ENCODE peak calls at places on chromosomes 3 and 15, in seven cellular contexts. Y, H, Z, J, B, L and U are unnamed samples.

GRCh38 chr3:143484851-143485512 is 363.3 kb downstream of the SLC9A9 start:
- DNase-seq in L (no peak), Y (peak; percentile 6), B (no peak), H (no peak), J (no peak), Z (no peak), U (peak; percentile 14)

GRCh38 chr15:100879046-100879445 is 585 bp upstream of the ALDH1A3 start:
- DNase-seq in Z (peak; percentile 10), J (no peak), B (no peak), L (no peak), H (no peak), Y (peak; percentile 42), U (peak; percentile 59)

GRCh38 chr3:56190130-56190529 is 278.1 kb downstream of the ERC2 start:
- DNase-seq in L (no peak), Z (no peak), J (no peak), H (no peak), Y (no peak), B (no peak), U (no peak)

GRCh38 chr15:33789141-33789540 is 179.2 kb upstream of the CHRM5 start:
- DNase-seq in L (no peak), Y (peak; percentile 69), J (peak; percentile 36), B (no peak), Z (peak; percentile 36), H (no peak), U (peak; percentile 19)

GRCh38 chr3:107284570-107284969 is 92.7 kb upstream of the CCDC54 start:
- DNase-seq in J (peak; percentile 52), L (peak; percentile 54), H (no peak), Z (peak; percentile 41), Y (peak; percentile 46), B (no peak), U (peak; percentile 54)

GRCh38 chr3:146421814-146422748 is 47.3 kb downstream of the PLSCR2 start:
- DNase-seq in H (no peak), B (no peak), L (peak; percentile 94), Z (peak; percentile 45), Y (peak; percentile 76), J (peak; percentile 82), U (peak; percentile 63)

GRCh38 chr15:101250331-101250730 is 1.5 kb downstream of the CHSY1 start:
- DNase-seq in H (no peak), Y (peak; percentile 90), B (no peak), J (peak; percentile 78), L (peak; percentile 62), Z (peak; percentile 74), U (peak; percentile 74)

GRCh38 chr3:9718118-9718517 is 13.4 kb upstream of the BRPF1 start:
- DNase-seq in J (no peak), H (no peak), Y (no peak), L (no peak), Z (no peak), B (no peak), U (no peak)

GRCh38 chr3:56720836-56721235 is 37.8 kb upstream of the TASOR start:
- DNase-seq in L (no peak), Z (no peak), B (no peak), H (no peak), J (no peak), Y (no peak), U (no peak)

GRCh38 chr3:188037965-188038581 is 115.9 kb upstream of the LPP start:
- DNase-seq in H (no peak), Y (peak; percentile 47), J (peak; percentile 25), B (peak; percentile 63), L (peak; percentile 48), Z (peak; percentile 27), U (no peak)

GRCh38 chr15:67836477-67836876 is 3.4 kb downstream of the RNU6-1 start:
- DNase-seq in Y (peak; percentile 65), L (peak; percentile 62), J (peak; percentile 33), B (peak; percentile 71), H (no peak), Z (no peak), U (peak; percentile 84)

GRCh38 chr3:191809326-191809949 is 348.5 kb downstream of the PYDC2 start:
- DNase-seq in J (no peak), Z (no peak), L (no peak), Y (no peak), B (no peak), H (no peak), U (no peak)

GRCh38 chr3:179452166-179452544 is 885 bp upstream of the GNB4 start:
- DNase-seq in Y (peak; percentile 79), H (no peak), J (peak; percentile 83), L (no peak), Z (peak; percentile 88), B (no peak), U (peak; percentile 84)

GRCh38 chr3:182717216-182717615 is 76.1 kb upstream of the ATP11B start:
- DNase-seq in B (no peak), Y (no peak), L (peak; percentile 52), J (no peak), Z (no peak), H (peak; percentile 47), U (no peak)

GRCh38 chr15:71572452-71573053 is 237.8 kb upstream of the NR2E3 start:
- DNase-seq in B (no peak), Z (no peak), H (no peak), J (no peak), Y (peak; percentile 28), L (peak; percentile 94), U (no peak)

GRCh38 chr15:22942306-22942855 is 37.8 kb downstream of the CYFIP1 start:
- DNase-seq in B (no peak), L (no peak), Y (no peak), Z (no peak), J (no peak), H (no peak), U (no peak)

GRCh38 chr3:78736863-78737262 is 1030.9 kb downstream of the ROBO1 start:
- DNase-seq in Y (peak; percentile 67), J (peak; percentile 50), L (no peak), Z (peak; percentile 59), H (peak; percentile 85), B (no peak), U (no peak)

GRCh38 chr3:127589600-127590281 is 792 bp downstream of the TPRA1 start:
- DNase-seq in H (no peak), Y (peak; percentile 70), J (no peak), B (peak; percentile 86), Z (peak; percentile 33), L (peak; percentile 19), U (peak; percentile 69)

GRCh38 chr3:111616417-111617105 is 21.4 kb upstream of the ZBED2 start:
- DNase-seq in Y (peak; percentile 52), B (peak; percentile 69), L (peak; percentile 62), H (no peak), J (peak; percentile 18), Z (no peak), U (no peak)

GRCh38 chr3:4421121-4421520 is 45.9 kb downstream of the SUMF1 start:
- DNase-seq in Y (peak; percentile 83), H (no peak), B (no peak), J (peak; percentile 83), L (peak; percentile 89), Z (peak; percentile 50), U (no peak)

GRCh38 chr3:197883541-197883940 is 66.4 kb upstream of the RPL35A start:
- DNase-seq in Y (no peak), Z (no peak), B (no peak), J (no peak), H (no peak), L (no peak), U (no peak)

GRCh38 chr15:99956820-99957641 is 223.8 kb upstream of the LYSMD4 start:
- DNase-seq in L (no peak), J (no peak), B (no peak), Z (no peak), H (no peak), Y (no peak), U (no peak)

GRCh38 chr3:58052373-58053273 is 44.4 kb downstream of the FLNB start:
- DNase-seq in B (peak; percentile 87), Z (peak; percentile 98), H (no peak), L (peak; percentile 99), Y (peak; percentile 97), J (peak; percentile 99), U (peak; percentile 96)

GRCh38 chr3:58048301-58048700 is 40.1 kb downstream of the FLNB start:
- DNase-seq in Y (no peak), H (no peak), B (no peak), J (no peak), Z (peak; percentile 59), L (peak; percentile 33), U (no peak)

GRCh38 chr3:58047806-58048205 is 39.6 kb downstream of the FLNB start:
- DNase-seq in J (peak; percentile 92), L (peak; percentile 53), Z (peak; percentile 96), Y (peak; percentile 95), H (no peak), B (no peak), U (peak; percentile 86)

GRCh38 chr3:58051196-58051595 is 43.0 kb downstream of the FLNB start:
- DNase-seq in B (no peak), L (peak; percentile 91), Z (peak; percentile 97), Y (peak; percentile 95), J (peak; percentile 87), H (no peak), U (peak; percentile 92)

DNA sequence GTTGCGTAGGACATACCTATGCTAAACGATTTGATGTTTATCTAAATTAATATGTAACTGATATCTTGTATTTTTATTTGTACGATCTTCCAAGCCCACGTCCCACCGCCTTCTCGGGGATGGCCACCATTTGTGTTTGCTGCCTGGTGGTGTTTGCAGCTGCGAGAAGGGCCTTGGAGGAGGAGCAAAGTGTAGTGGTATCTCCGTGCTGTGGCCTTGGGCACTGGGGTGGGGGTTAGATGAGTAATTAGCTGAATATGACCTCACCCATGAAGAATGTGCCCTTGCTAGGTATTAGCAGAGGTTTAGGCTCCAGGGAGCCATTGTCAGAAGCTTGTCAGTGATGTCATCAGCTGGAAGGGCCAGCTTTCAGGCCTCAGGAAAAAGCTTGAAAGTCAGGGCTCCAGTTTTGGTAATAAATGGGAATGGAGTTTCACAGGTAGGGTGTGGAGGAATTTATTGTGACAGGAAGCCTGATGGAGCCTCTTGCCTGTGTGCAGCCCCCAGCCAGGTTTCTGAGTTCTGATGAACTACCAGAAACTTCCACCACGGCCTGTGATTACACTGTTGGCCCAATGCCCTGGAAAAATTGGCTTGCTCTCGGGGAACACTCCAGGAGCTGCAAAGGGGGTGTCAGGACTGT is 41.0 kb downstream of the FLNB start:
- DNase-seq in L (peak; percentile 99), Z (peak; percentile 91), Y (peak; percentile 84), J (peak; percentile 90), B (no peak), H (no peak), U (peak; percentile 62)
- H3K9ac ChIP-seq in L (peak overlapping the region; percentile 74), Z (peak overlapping the region; percentile 44), Y (peak overlapping the region; percentile 63), J (peak overlapping the region; percentile 22), B (peak overlapping the region; percentile 77), H (no peak overlapping the region), U (peak overlapping the region; percentile 17)

GRCh38 chr15:52772766-52773165 is 17.4 kb downstream of the ONECUT1 start:
- DNase-seq in L (no peak), J (no peak), Y (no peak), H (no peak), Z (no peak), B (no peak), U (no peak)
- H3K9ac ChIP-seq in L (no peak overlapping the region), J (no peak overlapping the region), Y (no peak overlapping the region), H (no peak overlapping the region), Z (no peak overlapping the region), B (no peak overlapping the region), U (no peak overlapping the region)

GRCh38 chr15:37132826-37133417 is 32.6 kb upstream of the MEIS2 start:
- DNase-seq in J (no peak), Y (no peak), B (no peak), L (no peak), Z (no peak), H (no peak), U (no peak)
- H3K9ac ChIP-seq in J (no peak overlapping the region), Y (no peak overlapping the region), B (no peak overlapping the region), L (no peak overlapping the region), Z (no peak overlapping the region), H (no peak overlapping the region), U (no peak overlapping the region)

DNA sequence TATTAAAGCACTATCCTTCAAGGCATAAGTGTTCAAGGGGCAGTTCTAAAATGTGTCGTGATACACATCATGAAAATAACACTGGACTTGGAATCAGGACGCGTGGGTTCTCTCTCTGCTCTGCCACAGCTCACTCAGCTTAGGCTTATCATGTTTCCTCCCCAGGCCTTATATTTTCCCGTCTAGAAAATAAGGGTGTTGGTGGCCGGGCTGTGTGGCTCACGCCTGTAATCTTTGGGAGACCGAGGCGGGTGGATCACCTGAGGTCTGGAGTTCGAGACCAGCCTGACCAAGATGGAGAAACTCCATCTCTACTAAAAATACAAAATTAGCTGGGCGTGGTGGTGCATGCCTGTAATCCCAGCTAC is 223.0 kb downstream of the OPA1 start:
- DNase-seq in J (no peak), B (no peak), Y (no peak), L (no peak), H (no peak), Z (no peak), U (no peak)
- H3K9ac ChIP-seq in J (no peak overlapping the region), B (no peak overlapping the region), Y (no peak overlapping the region), L (no peak overlapping the region), H (no peak overlapping the region), Z (no peak overlapping the region), U (no peak overlapping the region)